ENCODE peak calls at places on chromosomes 16 and 17, in nine cellular contexts. T is psoas muscle; N is GM23338; U is cardiac muscle cell; D is right lobe of liver; A is AG10803; Q is CD8-positive, alpha-beta T cell; X is esophagus squamous epithelium; R is IMR-90. V is an unnamed sample.

GRCh38 chr17:50893183-50893993 is 27.2 kb upstream of the TOB1 start:
- DNase-seq in D (no peak), R (peak; percentile 52), A (peak; percentile 31), N (no peak), T (no peak), U (no peak), X (no peak), Q (no peak), V (peak; percentile 56)

GRCh38 chr16:52561910-52562741 is 15.2 kb upstream of the TOX3 start:
- DNase-seq in Q (no peak), D (peak; percentile 71), A (no peak), U (no peak), T (no peak), R (no peak), X (no peak), N (no peak), V (peak; percentile 40)

GRCh38 chr17:82892869-82893565 is 53.2 kb upstream of the ZNF750 start:
- DNase-seq in U (peak; percentile 21), T (peak; percentile 60), R (peak; percentile 8), X (no peak), N (no peak), D (no peak), Q (peak; percentile 80), A (no peak), V (no peak)

GRCh38 chr17:41547378-41547841 is 19.3 kb upstream of the KRT19 start:
- DNase-seq in U (peak; percentile 74), R (no peak), Q (no peak), T (no peak), X (no peak), N (no peak), A (no peak), D (no peak), V (no peak)

GRCh38 chr17:42313773-42314566 is 25.7 kb downstream of the STAT5A start:
- DNase-seq in N (no peak), R (no peak), Q (peak; percentile 36), A (no peak), X (no peak), U (no peak), D (no peak), T (no peak), V (no peak)

GRCh38 chr17:28145348-28145747 is 102.9 kb downstream of the NLK start:
- DNase-seq in N (no peak), U (no peak), D (no peak), R (peak; percentile 29), T (no peak), X (no peak), A (peak; percentile 61), Q (no peak), V (no peak)

GRCh38 chr16:76035689-76036088 is 241.5 kb upstream of the CNTNAP4 start:
- DNase-seq in Q (no peak), D (no peak), R (no peak), A (no peak), T (no peak), N (peak; percentile 51), U (no peak), X (no peak), V (peak; percentile 18)

GRCh38 chr16:65833171-65833871 is 533.2 kb upstream of the CDH5 start:
- DNase-seq in D (no peak), R (peak; percentile 84), T (no peak), Q (no peak), X (no peak), U (no peak), N (no peak), A (peak; percentile 81), V (no peak)

GRCh38 chr17:7867881-7868329 is 10.1 kb downstream of the CYB5D1 start:
- DNase-seq in U (no peak), T (no peak), Q (no peak), X (no peak), A (no peak), D (no peak), R (no peak), N (no peak), V (no peak)

GRCh38 chr16:72277749-72278148 is 105.8 kb upstream of the PMFBP1 start:
- DNase-seq in T (no peak), U (no peak), D (no peak), N (no peak), X (no peak), A (no peak), Q (no peak), R (no peak), V (no peak)

GRCh38 chr16:72270531-72270930 is 98.6 kb upstream of the PMFBP1 start:
- DNase-seq in U (no peak), X (no peak), T (no peak), D (no peak), A (peak; percentile 13), R (no peak), N (no peak), Q (no peak), V (peak; percentile 62)

DNA sequence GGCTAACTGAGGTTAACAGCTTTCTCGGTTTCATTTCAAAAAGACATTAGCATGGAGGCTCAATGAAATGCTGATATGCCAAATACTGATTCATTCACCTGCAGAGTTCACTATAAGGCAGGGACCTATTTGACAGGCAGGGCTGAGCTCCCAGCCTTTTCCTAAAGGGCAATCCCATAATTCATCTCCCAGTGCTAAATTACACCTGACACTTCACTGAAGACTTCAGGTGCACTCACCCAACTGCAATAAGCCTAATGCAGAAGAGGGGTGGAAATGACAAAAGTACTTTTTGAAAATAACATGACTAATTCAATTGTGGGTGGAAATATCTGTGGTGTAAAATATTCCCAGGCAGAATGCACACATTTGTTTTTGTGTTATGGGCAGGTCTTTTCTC is 99.9 kb upstream of the PMFBP1 start:
- DNase-seq in A (no peak), N (no peak), T (no peak), R (no peak), Q (no peak), D (no peak), U (no peak), X (no peak), V (no peak)
- H3K4me3 ChIP-seq in A (no peak overlapping the region), N (no peak overlapping the region), T (no peak overlapping the region), R (no peak overlapping the region), Q (no peak overlapping the region), D (no peak overlapping the region), U (no peak overlapping the region), X (no peak overlapping the region), V (no peak overlapping the region)

DNA sequence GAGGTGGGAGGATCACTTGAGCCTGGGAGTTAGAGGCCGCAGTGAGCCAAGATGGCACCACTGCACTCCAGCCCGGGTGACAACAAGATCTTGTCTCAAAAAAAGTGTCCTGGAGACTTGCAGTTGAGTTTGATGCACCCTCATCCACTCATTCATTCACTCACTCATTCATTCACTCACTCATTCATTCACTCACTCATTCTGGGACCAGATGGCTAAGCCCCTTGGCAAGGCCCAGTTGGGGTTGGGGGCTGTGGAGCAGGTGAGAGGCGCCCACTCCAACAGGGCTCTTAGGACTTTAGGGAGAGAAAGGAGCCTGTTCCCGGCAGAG is 1.1 kb upstream of the AATK start:
- DNase-seq in R (no peak), U (no peak), N (no peak), A (no peak), Q (no peak), T (no peak), D (no peak), X (no peak), V (no peak)
- H3K4me3 ChIP-seq in R (no peak overlapping the region), U (no peak overlapping the region), N (no peak overlapping the region), A (no peak overlapping the region), Q (no peak overlapping the region), T (no peak overlapping the region), D (no peak overlapping the region), X (no peak overlapping the region), V (no peak overlapping the region)

DNA sequence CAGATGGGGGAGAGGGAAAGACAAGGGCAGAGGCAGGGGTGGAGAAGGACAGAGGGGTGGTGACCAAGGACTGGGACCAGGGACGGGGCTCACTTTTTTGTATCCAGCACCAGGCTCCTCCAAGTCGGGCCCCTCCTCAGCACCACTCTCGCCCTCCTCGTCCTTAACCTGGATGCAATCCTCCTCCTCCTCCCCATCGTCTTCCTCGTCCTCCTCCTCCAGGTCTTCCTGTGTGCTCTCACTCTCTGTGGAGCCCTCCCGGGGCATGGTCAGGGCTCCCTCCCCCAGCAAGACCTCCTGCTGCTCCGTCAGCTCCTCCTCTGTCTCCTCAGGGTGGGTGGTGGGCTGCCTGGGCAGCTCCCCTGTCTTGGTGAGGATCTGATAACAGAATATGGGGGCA is 16.8 kb downstream of the G6PC3 start:
- DNase-seq in X (no peak), U (no peak), R (no peak), D (no peak), N (peak; percentile 53), A (no peak), T (no peak), Q (no peak), V (no peak)
- H3K4me3 ChIP-seq in X (no peak overlapping the region), U (no peak overlapping the region), R (no peak overlapping the region), D (no peak overlapping the region), N (peak overlapping the region; percentile 43), A (no peak overlapping the region), T (no peak overlapping the region), Q (no peak overlapping the region), V (no peak overlapping the region)

DNA sequence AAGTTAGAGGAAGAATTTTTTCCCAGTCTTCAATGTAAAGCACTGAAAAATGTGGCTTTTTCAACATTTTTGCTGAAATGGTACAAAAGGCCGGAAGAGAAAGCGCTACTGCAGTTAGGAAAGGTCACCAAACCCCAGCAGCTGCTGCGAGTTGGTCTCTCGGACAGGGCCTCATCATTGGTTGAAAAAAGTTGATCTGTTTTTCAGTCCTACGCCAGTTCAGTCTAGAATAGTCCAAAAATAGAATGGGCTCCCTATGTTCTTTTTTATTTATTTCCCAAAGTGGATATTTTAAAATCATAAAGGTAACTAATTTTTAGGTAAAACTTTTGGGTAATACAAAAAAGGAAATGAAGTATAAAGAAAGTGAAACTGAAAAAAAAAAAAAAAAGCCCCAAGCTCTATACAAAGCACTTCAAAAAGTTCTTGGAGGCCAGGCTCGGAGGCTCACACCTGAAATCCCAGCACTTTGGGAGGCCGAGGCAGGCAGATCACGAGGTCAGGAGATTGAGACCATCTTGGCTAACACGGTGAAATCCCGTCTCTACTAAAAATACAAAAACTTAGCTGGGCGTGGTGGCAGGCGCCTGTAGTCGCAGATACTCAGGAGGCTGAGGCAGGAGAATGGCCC is 17.4 kb downstream of the ADAP2 start:
- DNase-seq in U (no peak), R (no peak), X (no peak), N (no peak), A (no peak), D (no peak), T (peak; percentile 33), Q (no peak), V (no peak)
- H3K4me3 ChIP-seq in U (no peak overlapping the region), R (no peak overlapping the region), X (no peak overlapping the region), N (no peak overlapping the region), A (no peak overlapping the region), D (no peak overlapping the region), T (no peak overlapping the region), Q (no peak overlapping the region), V (no peak overlapping the region)

GRCh38 chr16:83967838-83968482 is at the start of gene NECAB2:
- DNase-seq in R (peak; percentile 8), U (peak; percentile 72), T (peak; percentile 73), N (peak; percentile 56), X (no peak), D (peak; percentile 69), A (peak; percentile 12), Q (no peak), V (no peak)
- H3K4me3 ChIP-seq in R (peak within 1 kb of the TSS; percentile 16), U (peak within 1 kb of the TSS; percentile 44), T (peak within 1 kb of the TSS; percentile 48), N (peak within 1 kb of the TSS; percentile 68), X (peak within 1 kb of the TSS; percentile 64), D (no peak within 1 kb of the TSS), A (peak within 1 kb of the TSS; percentile 35), Q (no peak within 1 kb of the TSS), V (peak within 1 kb of the TSS; percentile 41)

DNA sequence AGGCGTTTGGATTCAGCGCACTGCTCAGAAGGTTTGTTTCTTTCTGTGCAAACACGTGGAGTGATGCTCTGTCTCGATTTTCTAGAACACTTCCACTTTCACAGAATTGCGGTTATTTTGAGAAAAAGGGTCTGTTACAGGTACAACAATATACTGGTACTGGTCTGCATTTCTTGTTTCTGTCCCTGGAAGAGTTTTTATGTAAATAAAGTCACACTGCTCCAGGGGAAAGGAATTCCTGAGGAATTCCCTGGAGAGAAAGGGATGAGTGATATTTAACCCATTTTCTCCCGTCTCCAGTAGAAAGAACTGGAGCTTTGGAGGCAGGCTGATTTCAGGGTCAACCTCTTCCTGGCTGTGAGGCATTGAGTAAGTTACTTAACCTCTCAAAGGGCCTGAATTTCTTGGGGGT is 16.2 kb upstream of the RMI2 start:
- DNase-seq in X (no peak), R (peak; percentile 44), T (no peak), N (peak; percentile 90), U (no peak), Q (no peak), D (no peak), A (peak; percentile 30), V (no peak)
- H3K4me3 ChIP-seq in X (peak overlapping the region; percentile 19), R (peak overlapping the region; percentile 9), T (no peak overlapping the region), N (peak overlapping the region; percentile 34), U (no peak overlapping the region), Q (no peak overlapping the region), D (no peak overlapping the region), A (peak overlapping the region; percentile 29), V (no peak overlapping the region)